ENCODE peak calls at places on chromosomes 11 and 22, in nine cellular contexts. One of them, this sample, is unnamed.

GRCh38 chr11:73322111-73322985 is 14.3 kb downstream of the ARHGEF17 start:
- DNase-seq in tibial artery: no peak
- DNase-seq in Calu3: no peak
- DNase-seq in tibial nerve: no peak
- DNase-seq in cardiac muscle cell: no peak
- DNase-seq in HL-60: no peak
- DNase-seq in heart right ventricle: no peak
- DNase-seq in neural crest cell: no peak
- DNase-seq in AG04450: no peak
- DNase-seq in this sample: no peak

GRCh38 chr11:77750757-77751156 is 69.8 kb downstream of the RSF1 start:
- DNase-seq in tibial artery: no peak
- DNase-seq in Calu3: no peak
- DNase-seq in tibial nerve: no peak
- DNase-seq in cardiac muscle cell: no peak
- DNase-seq in HL-60: no peak
- DNase-seq in heart right ventricle: no peak
- DNase-seq in neural crest cell: no peak
- DNase-seq in AG04450: no peak
- DNase-seq in this sample: no peak

GRCh38 chr11:12251651-12252560 is 125.5 kb upstream of the PARVA start:
- DNase-seq in tibial artery: no peak
- DNase-seq in Calu3: no peak
- DNase-seq in tibial nerve: no peak
- DNase-seq in cardiac muscle cell: no peak
- DNase-seq in HL-60: no peak
- DNase-seq in heart right ventricle: no peak
- DNase-seq in neural crest cell: no peak
- DNase-seq in AG04450: no peak
- DNase-seq in this sample: no peak

GRCh38 chr11:104338186-104338585 is 174.2 kb upstream of the PDGFD start:
- DNase-seq in tibial artery: no peak
- DNase-seq in Calu3: no peak
- DNase-seq in tibial nerve: no peak
- DNase-seq in cardiac muscle cell: no peak
- DNase-seq in HL-60: no peak
- DNase-seq in heart right ventricle: no peak
- DNase-seq in neural crest cell: no peak
- DNase-seq in AG04450: no peak
- DNase-seq in this sample: no peak

GRCh38 chr11:1163911-1164735 is 6.4 kb downstream of the MUC5AC start:
- DNase-seq in tibial artery: peak; percentile 56
- DNase-seq in Calu3: no peak
- DNase-seq in tibial nerve: no peak
- DNase-seq in cardiac muscle cell: no peak
- DNase-seq in HL-60: no peak
- DNase-seq in heart right ventricle: no peak
- DNase-seq in neural crest cell: no peak
- DNase-seq in AG04450: no peak
- DNase-seq in this sample: no peak

GRCh38 chr11:6612816-6613136 is 760 bp upstream of the TAF10 start:
- DNase-seq in tibial artery: peak; percentile 70
- DNase-seq in Calu3: peak; percentile 45
- DNase-seq in tibial nerve: peak; percentile 45
- DNase-seq in cardiac muscle cell: no peak
- DNase-seq in HL-60: no peak
- DNase-seq in heart right ventricle: peak; percentile 48
- DNase-seq in neural crest cell: peak; percentile 30
- DNase-seq in AG04450: no peak
- DNase-seq in this sample: peak; percentile 50

GRCh38 chr11:7858001-7858400 is 61.3 kb upstream of the OR5P2 start:
- DNase-seq in tibial artery: no peak
- DNase-seq in Calu3: no peak
- DNase-seq in tibial nerve: no peak
- DNase-seq in cardiac muscle cell: no peak
- DNase-seq in HL-60: no peak
- DNase-seq in heart right ventricle: no peak
- DNase-seq in neural crest cell: no peak
- DNase-seq in AG04450: no peak
- DNase-seq in this sample: no peak

GRCh38 chr11:64275841-64276240 is 8.6 kb downstream of the BAD start:
- DNase-seq in tibial artery: no peak
- DNase-seq in Calu3: no peak
- DNase-seq in tibial nerve: no peak
- DNase-seq in cardiac muscle cell: no peak
- DNase-seq in HL-60: no peak
- DNase-seq in heart right ventricle: no peak
- DNase-seq in neural crest cell: no peak
- DNase-seq in AG04450: no peak
- DNase-seq in this sample: no peak

GRCh38 chr11:71373791-71374454 is 74.3 kb downstream of the DHCR7 start:
- DNase-seq in tibial artery: no peak
- DNase-seq in Calu3: no peak
- DNase-seq in tibial nerve: no peak
- DNase-seq in cardiac muscle cell: no peak
- DNase-seq in HL-60: peak; percentile 26
- DNase-seq in heart right ventricle: no peak
- DNase-seq in neural crest cell: no peak
- DNase-seq in AG04450: no peak
- DNase-seq in this sample: no peak

GRCh38 chr11:35096737-35097136 is 42.2 kb upstream of the CD44 start:
- DNase-seq in tibial artery: no peak
- DNase-seq in Calu3: no peak
- DNase-seq in tibial nerve: no peak
- DNase-seq in cardiac muscle cell: no peak
- DNase-seq in HL-60: no peak
- DNase-seq in heart right ventricle: no peak
- DNase-seq in neural crest cell: no peak
- DNase-seq in AG04450: no peak
- DNase-seq in this sample: no peak

GRCh38 chr11:62680825-62681240 is 2.0 kb upstream of the UBXN1 start:
- DNase-seq in tibial artery: no peak
- DNase-seq in Calu3: peak; percentile 64
- DNase-seq in tibial nerve: peak; percentile 69
- DNase-seq in cardiac muscle cell: peak; percentile 71
- DNase-seq in HL-60: no peak
- DNase-seq in heart right ventricle: peak; percentile 62
- DNase-seq in neural crest cell: no peak
- DNase-seq in AG04450: peak; percentile 72
- DNase-seq in this sample: no peak

GRCh38 chr11:119615003-119615878 is 113.8 kb downstream of the NECTIN1 start:
- DNase-seq in tibial artery: no peak
- DNase-seq in Calu3: peak; percentile 45
- DNase-seq in tibial nerve: peak; percentile 28
- DNase-seq in cardiac muscle cell: no peak
- DNase-seq in HL-60: peak; percentile 54
- DNase-seq in heart right ventricle: no peak
- DNase-seq in neural crest cell: no peak
- DNase-seq in AG04450: peak; percentile 53
- DNase-seq in this sample: no peak

GRCh38 chr11:123235117-123235686 is 40.2 kb upstream of the CLMP start:
- DNase-seq in tibial artery: no peak
- DNase-seq in Calu3: peak; percentile 2
- DNase-seq in tibial nerve: peak; percentile 56
- DNase-seq in cardiac muscle cell: peak; percentile 34
- DNase-seq in HL-60: no peak
- DNase-seq in heart right ventricle: peak; percentile 21
- DNase-seq in neural crest cell: peak; percentile 14
- DNase-seq in AG04450: no peak
- DNase-seq in this sample: no peak

GRCh38 chr11:44564653-44565007 is 833 bp upstream of the CD82 start:
- DNase-seq in tibial artery: peak; percentile 98
- DNase-seq in Calu3: peak; percentile 51
- DNase-seq in tibial nerve: peak; percentile 73
- DNase-seq in cardiac muscle cell: no peak
- DNase-seq in HL-60: no peak
- DNase-seq in heart right ventricle: no peak
- DNase-seq in neural crest cell: no peak
- DNase-seq in AG04450: peak; percentile 53
- DNase-seq in this sample: no peak

GRCh38 chr11:26931881-26932280 is 62.0 kb upstream of the FIBIN start:
- DNase-seq in tibial artery: no peak
- DNase-seq in Calu3: no peak
- DNase-seq in tibial nerve: no peak
- DNase-seq in cardiac muscle cell: no peak
- DNase-seq in HL-60: no peak
- DNase-seq in heart right ventricle: no peak
- DNase-seq in neural crest cell: no peak
- DNase-seq in AG04450: no peak
- DNase-seq in this sample: no peak

GRCh38 chr11:122920579-122920978 is 38.0 kb downstream of the JHY start:
- DNase-seq in tibial artery: no peak
- DNase-seq in Calu3: no peak
- DNase-seq in tibial nerve: no peak
- DNase-seq in cardiac muscle cell: no peak
- DNase-seq in HL-60: no peak
- DNase-seq in heart right ventricle: no peak
- DNase-seq in neural crest cell: no peak
- DNase-seq in AG04450: no peak
- DNase-seq in this sample: no peak

GRCh38 chr11:61967924-61968757 is 707 bp upstream of the FTH1 start:
- DNase-seq in tibial artery: peak; percentile 82
- DNase-seq in Calu3: peak; percentile 41
- DNase-seq in tibial nerve: no peak
- DNase-seq in cardiac muscle cell: peak; percentile 32
- DNase-seq in HL-60: no peak
- DNase-seq in heart right ventricle: peak; percentile 56
- DNase-seq in neural crest cell: peak; percentile 34
- DNase-seq in AG04450: no peak
- DNase-seq in this sample: peak; percentile 76

DNA sequence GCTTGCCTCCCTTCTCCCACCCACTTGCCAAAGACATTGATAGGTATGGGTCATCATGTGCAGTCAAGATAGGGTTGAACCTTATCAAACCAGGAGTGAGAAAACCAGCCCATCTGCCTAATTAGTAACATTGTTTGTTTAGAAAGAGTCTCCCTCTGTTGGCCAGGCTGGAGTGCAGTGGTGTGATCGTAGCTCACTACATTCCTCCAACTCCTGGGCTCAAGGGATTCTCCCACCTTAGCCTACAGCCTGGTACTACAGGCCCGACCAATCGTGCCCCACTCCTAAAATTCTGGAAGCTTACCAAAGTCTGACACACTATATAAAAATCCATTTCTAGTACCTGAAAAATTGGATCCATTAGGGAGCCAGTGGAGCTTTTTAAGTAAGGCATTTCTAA is 4.5 kb downstream of the C11orf71 start:
- DNase-seq in tibial artery: no peak
- DNase-seq in Calu3: peak; percentile 7
- DNase-seq in tibial nerve: no peak
- DNase-seq in cardiac muscle cell: no peak
- DNase-seq in HL-60: no peak
- DNase-seq in heart right ventricle: no peak
- DNase-seq in neural crest cell: no peak
- DNase-seq in AG04450: no peak
- DNase-seq in this sample: no peak
- TF ChIP-seq CTCF in tibial artery: no peak
- TF ChIP-seq CTCF in Calu3: no peak
- TF ChIP-seq CTCF in tibial nerve: no peak
- TF ChIP-seq CTCF in cardiac muscle cell: peak; percentile 44
- TF ChIP-seq CTCF in HL-60: no peak
- TF ChIP-seq CTCF in heart right ventricle: no peak
- TF ChIP-seq CTCF in neural crest cell: no peak
- TF ChIP-seq CTCF in AG04450: peak; percentile 37
- TF ChIP-seq CTCF in this sample: no peak

DNA sequence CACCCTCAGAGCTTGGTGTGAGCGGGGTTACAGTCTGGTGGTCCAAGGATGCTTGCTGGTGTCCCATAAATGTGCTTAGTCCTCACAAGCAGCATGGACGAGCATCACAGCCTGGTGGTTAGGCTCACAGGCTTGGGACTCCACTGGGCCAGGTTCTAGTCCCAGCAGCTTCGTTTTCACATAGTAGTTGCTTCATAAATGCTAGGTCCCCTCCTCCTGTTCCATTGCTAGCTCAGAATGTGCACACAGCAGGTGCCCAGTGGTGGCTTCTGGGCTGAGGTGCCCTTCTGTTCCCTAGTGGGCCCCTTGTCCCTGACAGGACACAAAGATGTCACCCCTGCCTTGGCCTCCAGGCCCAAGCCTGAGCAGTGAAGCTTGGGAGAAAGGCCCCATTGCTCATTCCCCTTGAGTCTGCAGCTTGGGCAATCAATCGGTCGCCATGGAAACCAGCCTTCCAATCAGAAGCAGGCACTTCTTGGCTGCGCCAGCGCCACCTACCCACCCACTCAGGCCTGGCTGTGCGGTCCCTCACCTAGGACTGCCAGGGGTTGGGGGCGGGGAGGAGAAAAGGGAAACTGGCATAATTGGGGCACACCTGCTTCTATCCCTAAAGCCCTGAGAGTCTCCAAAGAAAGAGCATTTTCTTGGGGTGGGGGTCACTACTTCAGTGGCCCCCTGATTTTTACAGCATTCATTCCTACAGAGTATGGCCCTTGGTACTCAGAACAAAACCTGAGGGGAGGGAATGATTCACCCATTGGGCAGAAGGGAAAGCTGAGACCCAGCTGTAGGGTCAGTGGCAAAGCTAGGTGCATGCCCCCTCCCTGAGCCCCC is 48.1 kb downstream of the CYTH4 start:
- DNase-seq in tibial artery: no peak
- DNase-seq in Calu3: peak; percentile 92
- DNase-seq in tibial nerve: no peak
- DNase-seq in cardiac muscle cell: peak; percentile 92
- DNase-seq in HL-60: no peak
- DNase-seq in heart right ventricle: no peak
- DNase-seq in neural crest cell: peak; percentile 81
- DNase-seq in AG04450: peak; percentile 89
- DNase-seq in this sample: no peak
- TF ChIP-seq CTCF in tibial artery: no peak
- TF ChIP-seq CTCF in Calu3: peak; percentile 51
- TF ChIP-seq CTCF in tibial nerve: no peak
- TF ChIP-seq CTCF in cardiac muscle cell: peak; percentile 30
- TF ChIP-seq CTCF in HL-60: no peak
- TF ChIP-seq CTCF in heart right ventricle: no peak
- TF ChIP-seq CTCF in neural crest cell: peak; percentile 36
- TF ChIP-seq CTCF in AG04450: peak; percentile 51
- TF ChIP-seq CTCF in this sample: peak; percentile 42

DNA sequence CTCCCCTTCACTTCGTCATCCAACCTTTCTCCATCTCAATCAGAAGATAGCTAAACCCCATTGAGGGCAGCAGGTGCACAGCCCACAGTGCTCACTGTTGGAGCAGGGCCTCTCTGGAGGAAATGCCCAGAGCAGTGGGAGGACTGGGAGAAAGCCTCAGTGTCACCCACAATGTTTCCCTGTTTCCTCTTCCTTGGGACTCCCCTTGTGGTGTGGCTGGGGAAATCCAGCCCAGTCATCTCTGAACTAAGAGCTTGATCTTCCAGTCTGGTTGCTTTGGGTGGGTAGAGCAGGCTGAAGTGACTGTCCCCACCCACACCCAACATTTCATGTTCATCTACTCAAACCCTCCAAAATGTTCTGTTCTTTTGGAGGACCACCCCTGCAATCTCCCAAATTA is 29.8 kb upstream of the EED start:
- DNase-seq in tibial artery: no peak
- DNase-seq in Calu3: peak; percentile 21
- DNase-seq in tibial nerve: no peak
- DNase-seq in cardiac muscle cell: no peak
- DNase-seq in HL-60: no peak
- DNase-seq in heart right ventricle: no peak
- DNase-seq in neural crest cell: no peak
- DNase-seq in AG04450: no peak
- DNase-seq in this sample: no peak
- TF ChIP-seq CTCF in tibial artery: no peak
- TF ChIP-seq CTCF in Calu3: no peak
- TF ChIP-seq CTCF in tibial nerve: no peak
- TF ChIP-seq CTCF in cardiac muscle cell: no peak
- TF ChIP-seq CTCF in HL-60: no peak
- TF ChIP-seq CTCF in heart right ventricle: no peak
- TF ChIP-seq CTCF in neural crest cell: no peak
- TF ChIP-seq CTCF in AG04450: no peak
- TF ChIP-seq CTCF in this sample: no peak

GRCh38 chr11:131745405-131745804 is 375.0 kb downstream of the NTM start:
- DNase-seq in tibial artery: no peak
- DNase-seq in Calu3: no peak
- DNase-seq in tibial nerve: no peak
- DNase-seq in cardiac muscle cell: no peak
- DNase-seq in HL-60: no peak
- DNase-seq in heart right ventricle: no peak
- DNase-seq in neural crest cell: no peak
- DNase-seq in AG04450: no peak
- DNase-seq in this sample: no peak
- TF ChIP-seq CTCF in tibial artery: no peak
- TF ChIP-seq CTCF in Calu3: no peak
- TF ChIP-seq CTCF in tibial nerve: no peak
- TF ChIP-seq CTCF in cardiac muscle cell: no peak
- TF ChIP-seq CTCF in HL-60: no peak
- TF ChIP-seq CTCF in heart right ventricle: no peak
- TF ChIP-seq CTCF in neural crest cell: no peak
- TF ChIP-seq CTCF in AG04450: no peak
- TF ChIP-seq CTCF in this sample: no peak

This sample was measured in type B pancreatic cell.